ENCODE peak calls at places on chromosome 6, in five cellular contexts. D, Q, Y, W and B are unnamed samples.

GRCh38 chr6:5401845-5402738 is 140.8 kb downstream of the FARS2 start:
- DNase-seq in D (no peak), Q (no peak), Y (no peak), W (no peak), B (no peak)

GRCh38 chr6:111713811-111714210 is 108.1 kb upstream of the TRAF3IP2 start:
- DNase-seq in D (no peak), Q (no peak), Y (no peak), W (no peak), B (no peak)

GRCh38 chr6:32947552-32948465 is 5.1 kb downstream of the HLA-DMA start:
- DNase-seq in D (no peak), Q (no peak), Y (peak), W (peak), B (no peak)

GRCh38 chr6:84791233-84791632 is 26.8 kb upstream of the TBX18 start:
- DNase-seq in D (no peak), Q (no peak), Y (no peak), W (no peak), B (no peak)

GRCh38 chr6:91097316-91097878 is 510.5 kb upstream of the MAP3K7 start:
- DNase-seq in D (peak), Q (no peak), Y (no peak), W (peak), B (no peak)

GRCh38 chr6:18147160-18147559 is 7.7 kb downstream of the TPMT start:
- DNase-seq in D (no peak), Q (no peak), Y (no peak), W (no peak), B (no peak)

GRCh38 chr6:143159001-143159400 is 98.3 kb downstream of the AIG1 start:
- DNase-seq in D (no peak), Q (no peak), Y (no peak), W (no peak), B (no peak)

GRCh38 chr6:47134476-47135189 is 92.5 kb upstream of the ADGRF1 start:
- DNase-seq in D (no peak), Q (peak), Y (peak), W (no peak), B (no peak)

GRCh38 chr6:110476046-110476849 is at the start of gene SLC22A16:
- DNase-seq in D (no peak), Q (no peak), Y (no peak), W (peak), B (no peak)

GRCh38 chr6:112575309-112575834 is 228.2 kb downstream of the RFPL4B start:
- DNase-seq in D (no peak), Q (no peak), Y (no peak), W (no peak), B (no peak)

GRCh38 chr6:148599967-148600426 is 146.8 kb upstream of the UST start:
- DNase-seq in D (no peak), Q (peak), Y (no peak), W (no peak), B (no peak)

GRCh38 chr6:107820571-107821261 is 3.4 kb downstream of the SCML4 start:
- DNase-seq in D (no peak), Q (no peak), Y (no peak), W (peak), B (no peak)

GRCh38 chr6:134174790-134175531 is 122.5 kb upstream of the SLC2A12 start:
- DNase-seq in D (peak), Q (peak), Y (peak), W (peak), B (peak)

GRCh38 chr6:29926795-29927427 is 15.4 kb upstream of the HLA-A start:
- DNase-seq in D (peak), Q (no peak), Y (peak), W (no peak), B (peak)

GRCh38 chr6:31908791-31909190 is 6.9 kb upstream of the ZBTB12 start:
- DNase-seq in D (no peak), Q (peak), Y (no peak), W (no peak), B (no peak)

GRCh38 chr6:44855562-44856494 is 468.3 kb downstream of the CDC5L start:
- DNase-seq in D (no peak), Q (peak), Y (no peak), W (no peak), B (no peak)

GRCh38 chr6:69581576-69581975 is 215.2 kb downstream of the LMBRD1 start:
- DNase-seq in D (no peak), Q (no peak), Y (no peak), W (no peak), B (no peak)

GRCh38 chr6:21360353-21360752 is 233.2 kb upstream of the SOX4 start:
- DNase-seq in D (no peak), Q (no peak), Y (peak), W (peak), B (no peak)

GRCh38 chr6:121008553-121008952 is 325.7 kb downstream of the TBC1D32 start:
- DNase-seq in D (no peak), Q (no peak), Y (no peak), W (no peak), B (no peak)

GRCh38 chr6:111280445-111280844 is 193.1 kb downstream of the SLC16A10 start:
- DNase-seq in D (no peak), Q (no peak), Y (no peak), W (no peak), B (no peak)

GRCh38 chr6:78909391-78909790 is 42.0 kb downstream of the IRAK1BP1 start:
- DNase-seq in D (no peak), Q (no peak), Y (no peak), W (no peak), B (no peak)

GRCh38 chr6:138307816-138308727 is 69.6 kb upstream of the SMIM28 start:
- DNase-seq in D (no peak), Q (no peak), Y (no peak), W (peak), B (no peak)

GRCh38 chr6:169998457-169998856 is 247.0 kb downstream of the ERMARD start:
- DNase-seq in D (no peak), Q (no peak), Y (no peak), W (no peak), B (no peak)

GRCh38 chr6:113500221-113500620 is 356.9 kb upstream of the MARCKS start:
- DNase-seq in D (no peak), Q (no peak), Y (no peak), W (no peak), B (no peak)

GRCh38 chr6:69907981-69908498 is 41.7 kb downstream of the COL19A1 start:
- DNase-seq in D (no peak), Q (no peak), Y (no peak), W (no peak), B (no peak)

GRCh38 chr6:84766118-84766683 is 1.8 kb upstream of the TBX18 start:
- DNase-seq in D (no peak), Q (no peak), Y (no peak), W (no peak), B (peak)

GRCh38 chr6:74753883-74754600 is 451.8 kb downstream of the COL12A1 start:
- DNase-seq in D (no peak), Q (no peak), Y (no peak), W (no peak), B (no peak)

GRCh38 chr6:26323525-26324294 is 41.3 kb upstream of the BTN3A2 start:
- DNase-seq in D (no peak), Q (no peak), Y (no peak), W (no peak), B (no peak)

GRCh38 chr6:37059344-37060194 is 54.1 kb downstream of the FGD2 start:
- DNase-seq in D (peak), Q (peak), Y (peak), W (no peak), B (peak)

GRCh38 chr6:41201784-41202181 is 834 bp upstream of the TREML2 start:
- DNase-seq in D (no peak), Q (no peak), Y (no peak), W (no peak), B (no peak)

GRCh38 chr6:145738265-145738664 is 2.9 kb upstream of the EPM2A start:
- DNase-seq in D (no peak), Q (no peak), Y (no peak), W (no peak), B (no peak)

GRCh38 chr6:109235639-109236038 is 140.3 kb downstream of the CEP57L1 start:
- DNase-seq in D (no peak), Q (no peak), Y (no peak), W (no peak), B (no peak)

GRCh38 chr6:153957409-153957808 is 81.6 kb upstream of the OPRM1 start:
- DNase-seq in D (no peak), Q (no peak), Y (no peak), W (no peak), B (no peak)